ENCODE peak calls at places on chromosomes 16 and 17, in nine cellular contexts. Z, Q, X, C, T, U, Y, K and L are unnamed samples.
A peak's percentile ranks its signal among the peaks of the same experiment; 100 is the strongest.

GRCh38 chr17:420479-421175 is 68.0 kb upstream of the RPH3AL start:
- DNase-seq in X (no peak), Y (no peak), Q (no peak), C (no peak), U (no peak), Z (no peak), K (no peak), T (no peak), L (no peak)

GRCh38 chr16:50696126-50696525 is 2.7 kb downstream of the NOD2 start:
- DNase-seq in X (no peak), U (no peak), Y (no peak), T (no peak), K (no peak), Z (no peak), C (no peak), Q (no peak), L (peak; percentile 42)

GRCh38 chr17:38461683-38462082 is 33.4 kb downstream of the ARHGAP23 start:
- DNase-seq in U (no peak), T (no peak), K (no peak), Y (no peak), Q (no peak), C (no peak), X (no peak), Z (no peak), L (no peak)

GRCh38 chr17:13266596-13266995 is 248.8 kb upstream of the ELAC2 start:
- DNase-seq in Q (no peak), U (no peak), K (no peak), X (no peak), Y (peak; percentile 54), Z (peak; percentile 16), T (no peak), C (no peak), L (peak; percentile 1)

GRCh38 chr17:1601571-1601970 is 27.1 kb downstream of the SLC43A2 start:
- DNase-seq in U (no peak), Z (no peak), X (no peak), T (no peak), Y (no peak), Q (no peak), K (no peak), C (no peak), L (no peak)

GRCh38 chr17:63151981-63152523 is 186.0 kb downstream of the TANC2 start:
- DNase-seq in K (no peak), U (no peak), T (no peak), C (no peak), Y (peak; percentile 56), Q (peak; percentile 99), X (no peak), Z (peak; percentile 63), L (no peak)

GRCh38 chr17:269616-270514 is 82.7 kb downstream of the RPH3AL start:
- DNase-seq in U (no peak), C (peak; percentile 43), X (no peak), T (no peak), Z (no peak), Y (no peak), K (peak; percentile 6), Q (no peak), L (peak; percentile 28)

GRCh38 chr17:79183221-79184158 is 108.9 kb downstream of the ENGASE start:
- DNase-seq in Y (peak; percentile 9), X (no peak), T (no peak), C (no peak), U (no peak), K (no peak), Q (no peak), Z (no peak), L (peak; percentile 29)

GRCh38 chr17:40448213-40448638 is 5.0 kb downstream of the IGFBP4 start:
- DNase-seq in T (no peak), Z (peak; percentile 23), X (no peak), Q (no peak), C (peak; percentile 85), U (no peak), Y (peak; percentile 52), K (peak; percentile 63), L (no peak)

DNA sequence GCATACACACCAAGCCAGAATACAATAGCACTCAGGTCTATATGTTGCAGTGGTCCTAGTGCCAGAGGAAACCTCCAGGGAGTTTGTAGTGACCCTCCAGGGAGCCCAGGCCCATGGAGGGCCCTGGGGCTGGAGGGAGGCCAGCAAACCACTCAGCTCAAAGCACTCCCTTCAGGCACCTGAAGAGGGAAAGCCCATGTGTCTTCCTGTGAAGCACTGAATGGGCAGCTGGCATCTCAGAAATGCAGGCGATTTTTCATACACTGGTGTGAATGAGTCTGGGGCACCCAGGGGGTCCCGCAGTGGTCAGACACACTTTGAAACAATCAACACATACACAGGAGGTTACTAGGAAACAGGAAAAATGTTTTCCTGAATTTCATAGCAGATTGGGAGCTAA is 12.8 kb downstream of the TBC1D26 start:
- DNase-seq in X (no peak), T (no peak), Q (no peak), Z (no peak), U (no peak), Y (no peak), K (no peak), C (peak; percentile 28), L (no peak)
- H3K9me3 ChIP-seq in X (no peaks in the 10 kb centered on the region), T (no peaks in the 10 kb centered on the region), Q (no peaks in the 10 kb centered on the region), Z (peaks cover 4% of the 10 kb centered on the region), U (no peaks in the 10 kb centered on the region), Y (peaks cover 12% of the 10 kb centered on the region), K (no peaks in the 10 kb centered on the region), C (no peaks in the 10 kb centered on the region), L (no peaks in the 10 kb centered on the region)

DNA sequence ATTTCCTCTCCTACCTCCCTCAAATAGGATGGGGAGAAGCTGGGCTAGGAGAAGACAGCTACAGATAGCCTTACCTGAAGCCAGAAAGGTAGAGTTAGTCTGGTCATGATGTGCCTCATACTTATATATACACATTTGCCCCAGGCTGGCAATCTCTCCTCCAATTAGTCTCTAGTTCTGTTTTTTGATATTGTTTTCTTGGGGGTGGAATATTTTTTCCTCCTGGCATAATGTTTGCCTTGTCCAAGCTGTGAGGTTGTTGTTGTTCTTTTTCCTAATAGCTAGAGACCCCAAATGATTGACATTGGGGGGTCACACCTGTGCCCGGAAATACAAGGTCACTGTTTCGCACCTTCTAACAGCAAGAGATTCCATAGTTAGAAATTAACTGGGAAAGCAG is at the start of gene UMOD:
- DNase-seq in Q (no peak), T (no peak), U (no peak), C (no peak), K (no peak), X (no peak), Z (no peak), Y (no peak), L (no peak)
- H3K4me1 ChIP-seq in Q (no peaks in the 10 kb centered on the region), T (no peaks in the 10 kb centered on the region), U (peaks cover 7% of the 10 kb centered on the region), C (no peaks in the 10 kb centered on the region), K (no peaks in the 10 kb centered on the region), X (no peaks in the 10 kb centered on the region), Z (no peaks in the 10 kb centered on the region), Y (no peaks in the 10 kb centered on the region), L (no peaks in the 10 kb centered on the region)

GRCh38 chr16:89243664-89244063 is 26.2 kb downstream of the ZNF778 start:
- DNase-seq in Y (no peak), T (no peak), Z (no peak), X (no peak), U (no peak), Q (no peak), K (no peak), C (no peak), L (no peak)

GRCh38 chr16:89246383-89246902 is 28.9 kb downstream of the ZNF778 start:
- DNase-seq in U (no peak), C (no peak), Q (no peak), K (no peak), Z (no peak), Y (no peak), T (no peak), X (no peak), L (no peak)

GRCh38 chr16:89246903-89247733 is 29.6 kb downstream of the ZNF778 start:
- DNase-seq in K (peak; percentile 94), T (no peak), X (no peak), Z (peak; percentile 79), C (peak; percentile 96), Q (peak; percentile 78), Y (peak; percentile 96), U (peak; percentile 96), L (peak; percentile 94)

GRCh38 chr16:89244754-89245153 is 27.3 kb downstream of the ZNF778 start:
- DNase-seq in K (peak; percentile 30), U (no peak), Z (no peak), X (no peak), Y (no peak), C (no peak), T (no peak), Q (no peak), L (no peak)

GRCh38 chr16:89248196-89249005 is 30.9 kb downstream of the ZNF778 start:
- DNase-seq in X (no peak), C (no peak), Q (no peak), K (peak; percentile 38), Y (no peak), Z (no peak), T (no peak), U (peak; percentile 37), L (no peak)
- H3K4me3 ChIP-seq in X (peak overlapping the region; percentile 58), C (peak overlapping the region; percentile 60), Q (peak overlapping the region; percentile 37), K (no peak overlapping the region), Y (peak overlapping the region; percentile 73), Z (peak overlapping the region; percentile 58), T (no peak overlapping the region), U (peak overlapping the region; percentile 26), L (peak overlapping the region; percentile 63)

GRCh38 chr16:10412935-10413601 is 27.2 kb downstream of the ATF7IP2 start:
- DNase-seq in X (no peak), Z (no peak), C (no peak), Q (no peak), K (no peak), U (no peak), T (no peak), Y (no peak), L (no peak)
- H3K9me3 ChIP-seq in X (peaks cover 44% of the 10 kb centered on the region), Z (peaks cover 10% of the 10 kb centered on the region), C (peaks cover 8% of the 10 kb centered on the region), Q (peaks cover 15% of the 10 kb centered on the region), K (peaks cover 91% of the 10 kb centered on the region), U (no peaks in the 10 kb centered on the region), T (no peaks in the 10 kb centered on the region), Y (peaks cover 55% of the 10 kb centered on the region), L (peaks cover 35% of the 10 kb centered on the region)

GRCh38 chr16:69535123-69536050 is 30.4 kb upstream of the NFAT5 start:
- DNase-seq in Q (no peak), U (no peak), K (no peak), X (no peak), T (no peak), Z (peak; percentile 65), Y (peak; percentile 62), C (no peak), L (no peak)
- H3K4me1 ChIP-seq in Q (no peaks in the 10 kb centered on the region), U (no peaks in the 10 kb centered on the region), K (no peaks in the 10 kb centered on the region), X (peaks cover 28% of the 10 kb centered on the region), T (no peaks in the 10 kb centered on the region), Z (peaks cover 14% of the 10 kb centered on the region), Y (peaks cover 20% of the 10 kb centered on the region), C (no peaks in the 10 kb centered on the region), L (peaks cover 8% of the 10 kb centered on the region)

GRCh38 chr17:7130626-7131467 is 16.2 kb upstream of the ASGR2 start:
- DNase-seq in K (no peak), U (no peak), Q (no peak), X (no peak), Z (no peak), T (no peak), Y (no peak), C (no peak), L (no peak)
- H3K4me3 ChIP-seq in K (no peak overlapping the region), U (no peak overlapping the region), Q (no peak overlapping the region), X (no peak overlapping the region), Z (no peak overlapping the region), T (no peak overlapping the region), Y (no peak overlapping the region), C (no peak overlapping the region), L (no peak overlapping the region)